ENCODE peak calls at places on chromosomes 11 and 22, in ten cellular contexts. C is psoas muscle, P is mesenchymal stem cell, Z is upper lobe of right lung, I is BE2C, W is cardiac muscle cell, X is tibial nerve, D is adrenal gland, J is esophagus squamous epithelium, E is right atrium auricular region. K is an unnamed sample. For H3K4me1, the result is how much of the 10 kb centered on the place peaks cover.

GRCh38 chr11:126211236-126212088 is at the start of the genes FAM118B and RPUSD4:
- DNase-seq in D (peak), P (peak), J (peak), Z (peak), X (peak), C (peak), I (peak), W (peak), E (peak), K (peak)

GRCh38 chr11:46315783-46316563 is 31.3 kb upstream of the DGKZ start:
- DNase-seq in Z (no peak), D (peak), J (no peak), X (no peak), W (no peak), I (peak), P (no peak), E (no peak), C (no peak), K (no peak)

GRCh38 chr11:83272627-83273026 is 13.5 kb downstream of the CCDC90B start:
- DNase-seq in W (no peak), J (no peak), C (no peak), D (no peak), E (no peak), Z (no peak), X (no peak), P (peak), I (no peak), K (peak)

GRCh38 chr11:42521994-42522393 is 789.8 kb upstream of the API5 start:
- DNase-seq in X (no peak), P (peak), D (no peak), C (no peak), J (no peak), I (no peak), Z (no peak), E (no peak), W (no peak), K (no peak)

GRCh38 chr11:2932850-2933251 is 3.6 kb upstream of the PHLDA2 start:
- DNase-seq in I (no peak), E (no peak), W (no peak), C (no peak), X (no peak), Z (peak), D (peak), J (no peak), P (peak), K (peak)

GRCh38 chr11:35608502-35608901 is 9.8 kb upstream of the FJX1 start:
- DNase-seq in Z (no peak), D (no peak), X (no peak), I (no peak), C (no peak), W (no peak), J (no peak), E (no peak), P (no peak), K (no peak)

GRCh38 chr22:38180841-38181452 is 683 bp downstream of the PLA2G6 start:
- DNase-seq in J (no peak), P (no peak), D (peak), I (no peak), E (no peak), W (no peak), Z (peak), X (peak), C (peak), K (no peak)

GRCh38 chr11:363948-364761 is 5.1 kb upstream of the B4GALNT4 start:
- DNase-seq in P (no peak), J (no peak), W (no peak), E (no peak), C (no peak), X (no peak), D (no peak), Z (peak), I (peak), K (no peak)

GRCh38 chr11:7098235-7098832 is 9.5 kb downstream of the RBMXL2 start:
- DNase-seq in J (no peak), Z (no peak), E (no peak), X (peak), D (no peak), W (peak), P (peak), C (no peak), I (no peak), K (peak)

GRCh38 chr11:29962243-29962642 is 54.6 kb downstream of the KCNA4 start:
- DNase-seq in D (no peak), P (no peak), J (no peak), E (no peak), X (no peak), W (no peak), Z (no peak), C (no peak), I (peak), K (no peak)

GRCh38 chr22:42725606-42726355 is 5.1 kb upstream of the A4GALT start:
- DNase-seq in W (no peak), J (no peak), X (no peak), P (peak), C (no peak), Z (no peak), D (no peak), E (no peak), I (no peak), K (no peak)

GRCh38 chr22:42726811-42727210 is 6.1 kb upstream of the A4GALT start:
- DNase-seq in D (no peak), X (no peak), C (no peak), J (no peak), I (no peak), E (no peak), P (no peak), W (no peak), Z (no peak), K (no peak)

GRCh38 chr22:42720263-42721044 is at the start of gene A4GALT:
- DNase-seq in X (no peak), E (no peak), I (no peak), J (no peak), P (no peak), D (no peak), C (no peak), W (peak), Z (no peak), K (no peak)

GRCh38 chr22:42721045-42721434 is 370 bp upstream of the A4GALT start:
- DNase-seq in I (no peak), Z (no peak), X (no peak), J (no peak), D (no peak), W (no peak), P (no peak), C (no peak), E (no peak), K (no peak)

GRCh38 chr22:42724062-42724461 is 3.4 kb upstream of the A4GALT start:
- DNase-seq in P (no peak), W (no peak), X (no peak), E (no peak), Z (no peak), C (no peak), I (no peak), J (no peak), D (no peak), K (no peak)
- H3K4me1 ChIP-seq in P (under half), W (under half), X (under half), E (under half), Z (under half), C (under half), I (under half), J (half or more), D (under half), K (under half)

GRCh38 chr22:36350751-36351594 is 36.8 kb downstream of the MYH9 start:
- DNase-seq in J (no peak), C (no peak), P (peak), X (no peak), D (peak), W (no peak), I (no peak), E (no peak), Z (no peak), K (peak)

GRCh38 chr22:36351921-36352774 is 35.6 kb downstream of the MYH9 start:
- DNase-seq in J (no peak), W (peak), C (no peak), E (no peak), D (no peak), I (no peak), Z (no peak), P (no peak), X (no peak), K (no peak)

GRCh38 chr22:36348760-36349159 is 39.0 kb downstream of the MYH9 start:
- DNase-seq in E (no peak), I (no peak), X (no peak), Z (no peak), J (no peak), P (no peak), W (no peak), D (no peak), C (no peak), K (no peak)

GRCh38 chr22:36347094-36347493 is 40.7 kb downstream of the MYH9 start:
- DNase-seq in X (no peak), D (no peak), E (no peak), W (no peak), I (no peak), J (no peak), C (no peak), P (no peak), Z (no peak), K (no peak)

DNA sequence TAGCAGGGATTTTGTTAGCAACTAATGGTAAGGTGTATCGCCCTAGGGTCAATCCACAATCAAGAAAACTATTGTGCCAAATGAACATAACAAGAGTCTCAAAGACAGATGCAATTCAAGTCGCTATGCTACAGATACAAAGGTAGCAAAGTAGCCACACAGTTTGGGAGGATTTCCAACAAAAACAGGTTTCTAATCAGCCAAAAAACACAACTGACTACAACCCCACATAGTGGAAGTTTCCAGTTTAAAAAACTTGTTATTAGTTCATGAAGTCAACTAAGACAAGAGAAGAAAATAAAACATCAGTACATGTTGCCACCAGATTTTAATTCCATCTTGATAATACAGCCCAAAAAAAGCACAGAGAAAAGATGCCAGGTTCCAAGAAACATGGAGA is 38.0 kb downstream of the MYH9 start:
- DNase-seq in P (no peak), J (no peak), Z (no peak), I (no peak), X (no peak), D (no peak), W (no peak), E (no peak), C (no peak), K (no peak)
- H3K4me1 ChIP-seq in P (under half), J (half or more), Z (half or more), I (under half), X (half or more), D (half or more), W (under half), E (under half), C (half or more), K (under half)

GRCh38 chr22:23751441-23751996 is 607 bp upstream of the ZNF70 start:
- DNase-seq in P (no peak), Z (no peak), I (peak), J (no peak), W (peak), E (no peak), C (peak), D (no peak), X (no peak), K (no peak)
- H3K4me1 ChIP-seq in P (under half), Z (under half), I (under half), J (under half), W (under half), E (under half), C (under half), D (under half), X (under half), K (under half)

DNA sequence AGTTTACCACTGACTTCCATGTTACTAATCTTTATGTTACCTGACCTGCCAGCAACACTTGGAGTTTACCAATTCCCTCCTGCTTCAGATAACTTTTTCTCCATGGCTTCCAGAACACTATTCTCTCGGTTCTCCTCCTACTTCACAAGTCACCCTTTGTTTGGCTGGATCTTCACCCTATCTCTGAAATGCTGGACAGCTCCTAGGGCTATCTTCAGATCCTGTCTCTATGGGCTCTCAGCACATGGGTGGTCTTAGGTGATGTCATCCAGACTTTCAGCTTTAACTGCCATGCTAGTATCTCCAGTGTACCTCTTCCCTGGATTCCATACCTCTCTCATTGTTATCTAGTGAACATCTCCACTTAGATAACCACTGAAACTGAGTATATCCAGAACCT is 12.2 kb upstream of the VWCE start:
- DNase-seq in W (no peak), Z (no peak), J (no peak), C (no peak), X (no peak), I (no peak), D (no peak), E (no peak), P (no peak), K (no peak)
- H3K4me1 ChIP-seq in W (under half), Z (under half), J (under half), C (under half), X (under half), I (under half), D (under half), E (under half), P (under half), K (under half)

GRCh38 chr11:119336744-119337469 is 2.6 kb downstream of the RNF26 start:
- DNase-seq in Z (peak), P (no peak), E (no peak), I (no peak), W (no peak), X (no peak), C (no peak), D (no peak), J (no peak), K (no peak)
- H3K4me1 ChIP-seq in Z (under half), P (under half), E (under half), I (under half), W (under half), X (half or more), C (half or more), D (under half), J (half or more), K (under half)

K was measured in IMR-90.